ENCODE peak calls at places on chromosome 11, in five cellular contexts. R is NCI-H1694, C is heart right ventricle, U is colonic mucosa, N is activated T-cell treated with anti-CD3 and anti-CD28 coated beads for 1 hour. J is an unnamed sample.

GRCh38 chr11:75938543-75938942 is 123.5 kb downstream of the UVRAG start:
- DNase-seq in R (no peak), C (no peak), N (no peak), U (no peak), J (no peak)

GRCh38 chr11:105100206-105100605 is 39.4 kb downstream of the CARD18 start:
- DNase-seq in N (no peak), C (no peak), R (no peak), U (no peak), J (no peak)

GRCh38 chr11:116648229-116649174 is 124.3 kb downstream of the BUD13 start:
- DNase-seq in U (peak), N (no peak), C (no peak), R (no peak), J (no peak)

GRCh38 chr11:70437111-70437784 is 38.9 kb downstream of the CTTN start:
- DNase-seq in U (no peak), N (no peak), C (no peak), R (no peak), J (no peak)

GRCh38 chr11:126090452-126090851 is 27.8 kb upstream of the CDON start:
- DNase-seq in C (no peak), N (no peak), R (no peak), U (no peak), J (no peak)

GRCh38 chr11:16953620-16954019 is 60.6 kb downstream of the PLEKHA7 start:
- DNase-seq in U (no peak), N (no peak), C (no peak), R (no peak), J (no peak)

GRCh38 chr11:19232910-19233503 is 7.7 kb downstream of the E2F8 start:
- DNase-seq in U (no peak), N (no peak), R (no peak), C (no peak), J (no peak)

GRCh38 chr11:26522912-26523610 is 49.0 kb downstream of the MUC15 start:
- DNase-seq in R (peak), C (no peak), N (no peak), U (no peak), J (no peak)

GRCh38 chr11:112620621-112621394 is 340.4 kb upstream of the NCAM1 start:
- DNase-seq in N (no peak), R (no peak), U (no peak), C (no peak), J (no peak)

GRCh38 chr11:86291466-86292262 is 10.4 kb upstream of the HIKESHI start:
- DNase-seq in N (peak), C (no peak), R (peak), U (peak), J (peak)

GRCh38 chr11:130847517-130847916 is 68.8 kb downstream of the SNX19 start:
- DNase-seq in C (no peak), U (no peak), N (no peak), R (no peak), J (no peak)

GRCh38 chr11:13045734-13046133 is 36.6 kb downstream of the RASSF10 start:
- DNase-seq in R (no peak), N (no peak), C (no peak), U (no peak), J (no peak)

GRCh38 chr11:3807856-3808845 is at the start of gene PGAP2:
- DNase-seq in C (peak), R (no peak), U (peak), N (peak), J (peak)

GRCh38 chr11:104830080-104830479 is 68.2 kb downstream of the CASP12 start:
- DNase-seq in R (no peak), U (no peak), C (no peak), N (no peak), J (peak)

GRCh38 chr11:396948-397548 is 3.0 kb downstream of the PKP3 start:
- DNase-seq in R (no peak), U (peak), N (no peak), C (peak), J (peak)

GRCh38 chr11:126007263-126007662 is 55.4 kb downstream of the CDON start:
- DNase-seq in N (no peak), C (no peak), R (no peak), U (no peak), J (no peak)

GRCh38 chr11:12901874-12902481 is 107.1 kb upstream of the RASSF10 start:
- DNase-seq in N (no peak), U (no peak), C (no peak), R (no peak), J (no peak)

GRCh38 chr11:64566042-64566914 is 24.7 kb upstream of the SLC22A12 start:
- DNase-seq in R (peak), N (no peak), C (no peak), U (peak), J (peak)

GRCh38 chr11:46106530-46107407 is 14.5 kb downstream of the PHF21A start:
- DNase-seq in N (no peak), C (no peak), R (no peak), U (no peak), J (peak)

GRCh38 chr11:122692444-122692843 is 36.9 kb downstream of the UBASH3B start:
- DNase-seq in N (no peak), U (no peak), R (no peak), C (no peak), J (no peak)

GRCh38 chr11:20207781-20208621 is 47.7 kb upstream of the DBX1 start:
- DNase-seq in U (no peak), C (no peak), R (no peak), N (no peak), J (no peak)

GRCh38 chr11:122048401-122048800 is 67.6 kb downstream of the BLID start:
- DNase-seq in U (no peak), N (no peak), R (no peak), C (no peak), J (no peak)

GRCh38 chr11:114211444-114212122 is 84.6 kb upstream of the NNMT start:
- DNase-seq in R (no peak), C (no peak), N (no peak), U (no peak), J (no peak)

GRCh38 chr11:35688023-35688422 is 25.4 kb downstream of the TRIM44 start:
- DNase-seq in R (no peak), C (no peak), N (no peak), U (no peak), J (no peak)

GRCh38 chr11:13465909-13466371 is 2.9 kb upstream of the BTBD10 start:
- DNase-seq in R (peak), C (no peak), N (no peak), U (no peak), J (no peak)

GRCh38 chr11:61505106-61505505 is 3.4 kb upstream of the LRRC10B start:
- DNase-seq in C (no peak), N (no peak), U (no peak), R (no peak), J (no peak)

GRCh38 chr11:62501432-62501891 is 45.1 kb downstream of the AHNAK start:
- DNase-seq in C (peak), N (no peak), U (no peak), R (no peak), J (peak)

J was measured in NCI-H524.